ENCODE peak calls at places on chromosomes 12 and 14, in nine cellular contexts. C is AG04450, Z is kidney epithelial cell, V is WTC11, S is GM06990, K is natural killer cell, P is left ventricle myocardium inferior, T is kidney, I is glutamatergic neuron. N is an unnamed sample.
A peak's percentile ranks its signal among the peaks of the same experiment; 100 is the strongest.

GRCh38 chr12:114254998-114255397 is 150.9 kb downstream of the TBX5 start:
- DNase-seq in V (no peak), P (no peak), I (no peak), S (no peak), Z (no peak), T (no peak), C (no peak), K (no peak), N (no peak)

GRCh38 chr14:32343926-32344430 is 14.9 kb downstream of the AKAP6 start:
- DNase-seq in S (no peak), T (no peak), P (no peak), K (no peak), Z (no peak), C (no peak), I (no peak), V (no peak), N (no peak)

GRCh38 chr12:67526129-67526528 is 122.4 kb upstream of the DYRK2 start:
- DNase-seq in I (no peak), S (no peak), V (no peak), C (no peak), Z (no peak), P (no peak), T (no peak), K (no peak), N (no peak)

GRCh38 chr14:75970989-75971388 is 10.8 kb downstream of the TGFB3 start:
- DNase-seq in C (no peak), K (no peak), Z (no peak), T (no peak), V (no peak), S (no peak), P (no peak), I (no peak), N (no peak)

GRCh38 chr12:3200032-3200617 is 122.9 kb downstream of the TSPAN9 start:
- DNase-seq in S (no peak), Z (no peak), V (peak; percentile 93), I (peak; percentile 92), T (peak; percentile 86), P (peak; percentile 63), C (no peak), K (no peak), N (no peak)

GRCh38 chr12:109464642-109465351 is 12.3 kb downstream of the KCTD10 start:
- DNase-seq in Z (no peak), T (no peak), C (no peak), S (no peak), P (no peak), K (no peak), V (no peak), I (no peak), N (no peak)

GRCh38 chr12:89439946-89440345 is 84.7 kb downstream of the GALNT4 start:
- DNase-seq in K (no peak), Z (no peak), V (no peak), P (no peak), T (no peak), S (no peak), I (no peak), C (no peak), N (no peak)

GRCh38 chr12:49825971-49826421 is 2.2 kb downstream of the NCKAP5L start:
- DNase-seq in K (no peak), I (no peak), Z (no peak), V (no peak), P (no peak), T (no peak), C (no peak), S (no peak), N (no peak)

GRCh38 chr14:91223028-91223783 is 21.3 kb downstream of the GPR68 start:
- DNase-seq in P (no peak), K (no peak), V (no peak), C (no peak), Z (no peak), I (no peak), S (no peak), T (no peak), N (no peak)

GRCh38 chr12:27653661-27654060 is 42.6 kb upstream of the REP15 start:
- DNase-seq in S (no peak), K (no peak), T (no peak), P (no peak), Z (no peak), C (no peak), V (no peak), I (no peak), N (no peak)

GRCh38 chr12:20492251-20492728 is 124.0 kb downstream of the PDE3A start:
- DNase-seq in I (no peak), P (no peak), S (peak; percentile 8), V (no peak), T (no peak), C (no peak), Z (peak; percentile 7), K (no peak), N (no peak)

GRCh38 chr12:22974865-22975264 is 349.9 kb downstream of the ETNK1 start:
- DNase-seq in V (no peak), C (peak; percentile 66), T (no peak), S (no peak), Z (peak; percentile 82), K (no peak), I (no peak), P (no peak), N (peak; percentile 48)

GRCh38 chr12:66695130-66695529 is 16.3 kb upstream of the GRIP1 start:
- DNase-seq in T (no peak), C (no peak), I (no peak), V (no peak), K (no peak), S (no peak), P (no peak), Z (no peak), N (no peak)

GRCh38 chr14:36315159-36315853 is 5.1 kb downstream of the MBIP start:
- DNase-seq in T (no peak), S (no peak), C (no peak), P (no peak), K (no peak), V (no peak), I (no peak), Z (no peak), N (no peak)

GRCh38 chr12:78331764-78332163 is 501.1 kb downstream of the NAV3 start:
- DNase-seq in Z (no peak), S (no peak), P (no peak), K (no peak), C (no peak), T (no peak), V (no peak), I (peak; percentile 19), N (no peak)

GRCh38 chr14:66315548-66315947 is 170.6 kb upstream of the CCDC196 start:
- DNase-seq in C (no peak), S (no peak), Z (no peak), P (no peak), I (peak; percentile 21), K (no peak), V (peak; percentile 19), T (no peak), N (no peak)
- TF ChIP-seq CTCF in C (no peak), S (no peak), Z (no peak), P (no peak), I (no peak), K (no peak), V (no peak), T (no peak), N (no peak)

GRCh38 chr12:55818886-55819285 is 1.0 kb downstream of the ORMDL2 start:
- DNase-seq in Z (no peak), C (peak; percentile 21), S (no peak), K (no peak), P (no peak), V (no peak), I (no peak), T (no peak), N (no peak)

GRCh38 chr12:55820679-55821078 is 2.8 kb downstream of the ORMDL2 start:
- DNase-seq in K (no peak), C (no peak), T (no peak), I (no peak), Z (no peak), S (no peak), P (no peak), V (no peak), N (no peak)

GRCh38 chr12:55824726-55825125 is 4.7 kb downstream of the DNAJC14 start:
- DNase-seq in K (no peak), C (no peak), Z (no peak), S (no peak), P (no peak), T (no peak), I (no peak), V (no peak), N (no peak)

GRCh38 chr12:55823419-55823818 is 5.6 kb downstream of the ORMDL2 start:
- DNase-seq in K (no peak), C (no peak), S (no peak), I (no peak), V (no peak), T (no peak), P (no peak), Z (no peak), N (no peak)

DNA sequence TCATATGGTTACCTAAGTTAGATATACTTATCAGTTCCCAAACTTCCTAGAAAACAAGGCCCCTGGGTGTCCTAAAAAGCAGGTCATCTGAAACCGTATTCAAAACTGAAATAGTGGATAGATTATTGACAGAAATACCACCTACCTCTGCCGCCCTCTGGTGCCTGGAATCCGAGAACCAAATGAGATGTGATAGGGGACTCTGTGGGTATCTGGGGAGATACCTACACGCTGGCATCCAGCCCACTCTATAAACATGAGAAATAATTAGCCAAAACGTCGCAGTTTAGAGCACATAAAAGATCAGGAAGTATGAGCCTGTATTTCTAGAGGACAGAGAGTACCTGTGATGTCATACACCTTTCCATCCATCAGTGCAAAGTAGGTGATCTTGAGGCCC is 4.4 kb downstream of the ORMDL2 start:
- DNase-seq in C (no peak), T (no peak), I (no peak), Z (no peak), S (no peak), V (peak; percentile 52), K (no peak), P (no peak), N (no peak)
- TF ChIP-seq CTCF in C (peak; percentile 43), T (peak; percentile 44), I (no peak), Z (peak; percentile 63), S (no peak), V (no peak), K (no peak), P (peak; percentile 36), N (peak; percentile 30)

GRCh38 chr12:6752931-6753771 is at the start of gene MLF2:
- DNase-seq in Z (peak; percentile 89), K (peak; percentile 97), S (peak; percentile 96), V (peak; percentile 99), P (peak; percentile 98), T (peak; percentile 100), I (peak; percentile 98), C (peak; percentile 98), N (peak; percentile 93)
- TF ChIP-seq CTCF in Z (no peak), K (no peak), S (no peak), V (peak; percentile 89), P (no peak), T (no peak), I (peak; percentile 87), C (no peak), N (no peak)

GRCh38 chr12:117472983-117473382 is 111.6 kb upstream of the NOS1 start:
- DNase-seq in Z (no peak), V (peak; percentile 85), P (no peak), T (no peak), I (peak; percentile 78), S (no peak), K (no peak), C (no peak), N (no peak)
- TF ChIP-seq CTCF in Z (peak; percentile 63), V (peak; percentile 84), P (peak; percentile 46), T (no peak), I (peak; percentile 77), S (peak; percentile 41), K (no peak), C (no peak), N (peak; percentile 10)

N was measured in BJ.